ENCODE peak calls at places on chromosome 14, in nine cellular contexts. T is NCI-H1694; V is heart right ventricle; A is stimulated activated naive CD8-positive, alpha-beta T cell treated with anti-CD3 and anti-CD28 coated beads, Interleukin-15, Interleukin-2, amounts not matched to agents 100 U/mL and 50 U/mL, for 24 hours; U is memory B cell; F is effector memory CD4-positive, alpha-beta T cell; G is MG63; M is NCI-H2029 treated with DMSO at 0.1 percent for 48 hours; E is CD4-positive, alpha-beta memory T cell. Y is an unnamed sample.

GRCh38 chr14:75470238-75470797 is 42.5 kb downstream of the JDP2 start:
- DNase-seq in T (no peak), V (no peak), A (no peak), U (peak; percentile 8), F (no peak), G (no peak), M (peak; percentile 80), E (no peak), Y (no peak)

GRCh38 chr14:105866841-105867321 is 340.5 kb downstream of the TMEM121 start:
- DNase-seq in T (no peak), V (no peak), A (no peak), U (no peak), F (no peak), G (no peak), M (no peak), E (no peak), Y (no peak)

GRCh38 chr14:61620130-61620946 is 75.0 kb upstream of the HIF1A start:
- DNase-seq in T (no peak), V (no peak), A (peak; percentile 48), U (no peak), F (no peak), G (peak; percentile 59), M (no peak), E (no peak), Y (no peak)

GRCh38 chr14:63986789-63987533 is 134.2 kb downstream of the SYNE2 start:
- DNase-seq in T (no peak), V (no peak), A (no peak), U (no peak), F (no peak), G (no peak), M (no peak), E (no peak), Y (no peak)

GRCh38 chr14:69325646-69326265 is 65.8 kb downstream of the GALNT16 start:
- DNase-seq in T (no peak), V (no peak), A (no peak), U (no peak), F (no peak), G (no peak), M (no peak), E (no peak), Y (no peak)

GRCh38 chr14:71290960-71291466 is 383.8 kb downstream of the PCNX1 start:
- DNase-seq in T (no peak), V (no peak), A (peak; percentile 41), U (no peak), F (no peak), G (peak; percentile 53), M (no peak), E (no peak), Y (no peak)

GRCh38 chr14:52054678-52055077 is 14.2 kb downstream of the NID2 start:
- DNase-seq in T (no peak), V (no peak), A (no peak), U (no peak), F (no peak), G (no peak), M (no peak), E (no peak), Y (no peak)

GRCh38 chr14:27181304-27181703 is 583.5 kb upstream of the NOVA1 start:
- DNase-seq in T (no peak), V (peak; percentile 10), A (no peak), U (no peak), F (no peak), G (no peak), M (no peak), E (no peak), Y (no peak)

GRCh38 chr14:78857974-78858373 is 687.8 kb downstream of the NRXN3 start:
- DNase-seq in T (no peak), V (no peak), A (no peak), U (no peak), F (no peak), G (no peak), M (no peak), E (no peak), Y (no peak)

GRCh38 chr14:76537912-76538647 is 162.1 kb downstream of the ESRRB start:
- DNase-seq in T (no peak), V (no peak), A (no peak), U (no peak), F (no peak), G (no peak), M (no peak), E (no peak), Y (no peak)

GRCh38 chr14:29442720-29443119 is 484.9 kb downstream of the PRKD1 start:
- DNase-seq in T (no peak), V (no peak), A (no peak), U (no peak), F (no peak), G (no peak), M (no peak), E (no peak), Y (no peak)

GRCh38 chr14:95273041-95273978 is 46.4 kb downstream of the CLMN start:
- DNase-seq in T (no peak), V (no peak), A (no peak), U (no peak), F (no peak), G (no peak), M (no peak), E (no peak), Y (no peak)

GRCh38 chr14:36756221-36756620 is 94.6 kb downstream of the PAX9 start:
- DNase-seq in T (no peak), V (no peak), A (no peak), U (no peak), F (no peak), G (no peak), M (no peak), E (no peak), Y (no peak)

GRCh38 chr14:88823968-88824313 is 510 bp upstream of the TTC8 start:
- DNase-seq in T (no peak), V (no peak), A (no peak), U (no peak), F (no peak), G (no peak), M (peak; percentile 38), E (no peak), Y (no peak)

GRCh38 chr14:35687335-35687939 is 121.7 kb downstream of the RALGAPA1 start:
- DNase-seq in T (peak; percentile 69), V (no peak), A (peak; percentile 38), U (no peak), F (no peak), G (no peak), M (peak; percentile 98), E (peak; percentile 6), Y (no peak)

GRCh38 chr14:104425763-104426691 is 153.5 kb upstream of the C14orf180 start:
- DNase-seq in T (no peak), V (no peak), A (no peak), U (no peak), F (no peak), G (no peak), M (no peak), E (no peak), Y (no peak)

GRCh38 chr14:52129733-52130132 is 60.9 kb upstream of the NID2 start:
- DNase-seq in T (no peak), V (no peak), A (no peak), U (no peak), F (no peak), G (no peak), M (no peak), E (no peak), Y (no peak)

GRCh38 chr14:32469388-32470160 is 140.5 kb downstream of the AKAP6 start:
- DNase-seq in T (peak; percentile 44), V (no peak), A (no peak), U (no peak), F (no peak), G (no peak), M (peak; percentile 96), E (peak; percentile 2), Y (no peak)

GRCh38 chr14:103535081-103535890 is 6.3 kb downstream of the TRMT61A start:
- DNase-seq in T (no peak), V (peak; percentile 28), A (no peak), U (no peak), F (no peak), G (no peak), M (no peak), E (no peak), Y (no peak)

GRCh38 chr14:37709419-37710195 is 114.2 kb downstream of the TTC6 start:
- DNase-seq in T (peak; percentile 52), V (no peak), A (no peak), U (no peak), F (no peak), G (no peak), M (no peak), E (no peak), Y (no peak)

GRCh38 chr14:96253140-96253539 is 2.9 kb upstream of the BDKRB1 start:
- DNase-seq in T (peak; percentile 97), V (no peak), A (no peak), U (no peak), F (no peak), G (peak; percentile 86), M (no peak), E (no peak), Y (no peak)

GRCh38 chr14:76257111-76257803 is 105.5 kb downstream of the GPATCH2L start:
- DNase-seq in T (no peak), V (no peak), A (no peak), U (no peak), F (no peak), G (no peak), M (no peak), E (no peak), Y (no peak)

GRCh38 chr14:30223385-30223785 is 295.7 kb upstream of the PRKD1 start:
- DNase-seq in T (peak; percentile 23), V (peak; percentile 21), A (no peak), U (no peak), F (no peak), G (peak; percentile 65), M (peak; percentile 76), E (no peak), Y (no peak)

GRCh38 chr14:58151264-58151700 is 731 bp downstream of the ARMH4 start:
- DNase-seq in T (no peak), V (no peak), A (no peak), U (no peak), F (no peak), G (no peak), M (no peak), E (no peak), Y (no peak)

Y was measured in T-helper 17 cell.